ENCODE peak calls at places on chromosome 13, in four cellular contexts. H is fibroblast of lung, L is GM23338, K is HCT116. N is an unnamed sample.

GRCh38 chr13:22883961-22884360 is 296.8 kb upstream of the SGCG start:
- DNase-seq in H (no peak), L (no peak), K (no peak), N (no peak)

GRCh38 chr13:42174344-42175162 is 97.4 kb upstream of the AKAP11 start:
- DNase-seq in H (peak), L (peak), K (no peak), N (no peak)

GRCh38 chr13:31009166-31009565 is 76.7 kb downstream of the TEX26 start:
- DNase-seq in H (peak), L (no peak), K (no peak), N (no peak)

GRCh38 chr13:81480634-81481033 is 1139.7 kb upstream of the SPRY2 start:
- DNase-seq in H (no peak), L (no peak), K (no peak), N (peak)

GRCh38 chr13:84810781-84811180 is 928.5 kb upstream of the SLITRK1 start:
- DNase-seq in H (no peak), L (peak), K (no peak), N (no peak)

GRCh38 chr13:29991343-29991742 is 140.9 kb upstream of the UBL3 start:
- DNase-seq in H (peak), L (no peak), K (no peak), N (peak)

GRCh38 chr13:91381371-91381770 is 17.1 kb upstream of the GPC5 start:
- DNase-seq in H (peak), L (no peak), K (no peak), N (peak)

GRCh38 chr13:77502104-77502720 is 33.3 kb upstream of the SCEL start:
- DNase-seq in H (no peak), L (no peak), K (no peak), N (no peak)

GRCh38 chr13:110036060-110036459 is 249.7 kb upstream of the IRS2 start:
- DNase-seq in H (no peak), L (no peak), K (no peak), N (no peak)

GRCh38 chr13:40026741-40027140 is 371.3 kb downstream of the COG6 start:
- DNase-seq in H (no peak), L (no peak), K (no peak), N (no peak)

GRCh38 chr13:110677731-110678545 is 28.0 kb downstream of the CARS2 start:
- DNase-seq in H (peak), L (no peak), K (no peak), N (no peak)

GRCh38 chr13:73608731-73609485 is 525.3 kb downstream of the KLF12 start:
- DNase-seq in H (no peak), L (no peak), K (no peak), N (no peak)

GRCh38 chr13:110290811-110291210 is 16.1 kb downstream of the COL4A1 start:
- DNase-seq in H (no peak), L (no peak), K (no peak), N (no peak)

GRCh38 chr13:110209950-110210603 is 96.9 kb downstream of the COL4A1 start:
- DNase-seq in H (no peak), L (no peak), K (no peak), N (no peak)

GRCh38 chr13:98664047-98664446 is 87.1 kb upstream of the STK24 start:
- DNase-seq in H (peak), L (no peak), K (peak), N (peak)

GRCh38 chr13:98549006-98549727 is 27.7 kb downstream of the STK24 start:
- DNase-seq in H (peak), L (no peak), K (no peak), N (no peak)

GRCh38 chr13:47413112-47413511 is 516.3 kb upstream of the HTR2A start:
- DNase-seq in H (peak), L (no peak), K (no peak), N (no peak)

GRCh38 chr13:31595568-31595967 is 143.8 kb upstream of the RXFP2 start:
- DNase-seq in H (no peak), L (no peak), K (no peak), N (peak)

GRCh38 chr13:30108913-30109237 is 198.5 kb downstream of the KATNAL1 start:
- DNase-seq in H (no peak), L (no peak), K (no peak), N (no peak)

GRCh38 chr13:46211521-46212351 is at the start of gene LRRC63:
- DNase-seq in H (peak), L (peak), K (no peak), N (peak)
- TF ChIP-seq EZH2 in H (no peak), L (no peak), K (no peak), N (no peak)

GRCh38 chr13:50369646-50370045 is 354.4 kb downstream of the KCNRG start:
- DNase-seq in H (no peak), L (no peak), K (no peak), N (no peak)

GRCh38 chr13:50365300-50365682 is 350.0 kb downstream of the KCNRG start:
- DNase-seq in H (no peak), L (no peak), K (no peak), N (no peak)

GRCh38 chr13:50370303-50370950 is 355.2 kb downstream of the KCNRG start:
- DNase-seq in H (no peak), L (no peak), K (no peak), N (no peak)

GRCh38 chr13:50365683-50366391 is 350.6 kb downstream of the KCNRG start:
- DNase-seq in H (peak), L (no peak), K (no peak), N (no peak)

GRCh38 chr13:50366488-50367174 is 351.4 kb downstream of the KCNRG start:
- DNase-seq in H (no peak), L (no peak), K (no peak), N (no peak)
- TF ChIP-seq EZH2 in H (no peak), L (no peak), K (no peak), N (no peak)

DNA sequence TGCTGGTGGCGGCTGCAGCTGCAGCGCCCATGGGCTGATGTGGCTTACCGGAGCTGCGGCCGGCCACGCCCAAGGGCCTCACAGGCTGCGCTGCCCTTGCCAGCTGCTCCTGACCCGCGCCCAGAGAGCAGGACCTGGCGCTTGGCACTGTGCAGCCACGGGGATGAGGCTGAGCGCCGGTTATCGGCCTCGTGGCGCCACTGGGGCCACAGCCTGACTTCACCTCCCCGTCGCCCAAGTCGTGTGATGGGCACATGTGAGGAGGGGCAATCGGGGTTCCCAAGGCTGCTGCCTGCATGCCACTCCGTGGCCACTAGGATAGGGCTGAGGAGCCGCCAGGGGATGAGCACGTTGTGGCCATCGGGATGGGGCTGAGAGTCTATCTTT is 77.2 kb upstream of the PABPC3 start:
- DNase-seq in H (no peak), L (peak), K (no peak), N (no peak)
- TF ChIP-seq EZH2 in H (no peak), L (no peak), K (no peak), N (no peak)

DNA sequence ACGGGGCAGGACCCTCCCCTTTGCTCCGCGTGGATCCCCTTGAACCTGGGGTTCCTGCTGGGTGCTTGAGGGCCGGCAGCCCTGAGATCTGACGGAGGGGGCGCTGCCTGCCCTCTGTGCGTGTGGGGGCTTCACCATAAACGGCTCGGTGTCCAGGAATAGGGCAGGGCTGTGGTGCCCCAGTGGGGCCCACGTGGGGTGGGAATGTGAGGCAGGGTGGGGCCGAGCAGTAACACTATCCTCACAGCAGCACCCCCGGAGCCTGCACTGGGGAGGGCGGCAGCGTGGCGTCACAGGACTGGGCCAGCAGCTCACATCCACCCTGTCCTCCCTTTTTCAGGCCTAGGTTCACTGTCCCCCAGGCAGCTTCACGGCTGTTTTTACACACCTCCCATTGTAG is 38.0 kb downstream of the GAS6 start:
- DNase-seq in H (no peak), L (no peak), K (no peak), N (no peak)
- TF ChIP-seq EZH2 in H (no peak), L (no peak), K (no peak), N (no peak)

DNA sequence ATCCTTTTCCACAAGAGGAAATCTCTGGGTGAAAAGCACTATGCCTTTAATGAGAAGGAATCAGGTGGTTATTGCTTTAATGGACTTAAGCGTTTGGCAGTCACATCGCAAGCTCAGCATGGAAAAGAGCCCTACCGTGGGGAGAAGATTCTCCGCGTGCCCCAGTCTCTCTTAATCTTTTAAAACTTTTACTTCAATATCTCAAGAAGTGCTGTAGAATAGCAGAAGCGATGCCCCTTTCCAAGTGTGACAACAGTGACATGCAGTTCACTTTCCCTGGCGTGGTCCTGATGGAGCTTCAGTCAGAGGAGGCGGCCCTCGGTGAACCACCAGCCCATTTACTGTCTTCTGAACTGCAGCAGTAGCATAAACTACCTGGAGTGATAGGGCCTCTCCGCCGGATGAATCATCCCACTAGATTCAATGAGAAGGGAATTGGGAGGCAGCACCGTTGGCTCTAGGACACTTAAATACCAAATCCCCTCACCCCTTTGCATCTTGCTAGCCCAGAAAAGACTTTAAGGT is 112.7 kb upstream of the GPR12 start:
- DNase-seq in H (no peak), L (peak), K (no peak), N (no peak)
- TF ChIP-seq EZH2 in H (no peak), L (no peak), K (no peak), N (no peak)

GRCh38 chr13:71864094-71864980 is 2.7 kb downstream of the DACH1 start:
- DNase-seq in H (peak), L (peak), K (no peak), N (peak)

GRCh38 chr13:71865858-71866172 is 1.2 kb downstream of the DACH1 start:
- DNase-seq in H (peak), L (peak), K (no peak), N (peak)

GRCh38 chr13:71864981-71865857 is 1.8 kb downstream of the DACH1 start:
- DNase-seq in H (peak), L (peak), K (no peak), N (peak)

GRCh38 chr13:71867101-71867814 is at the start of gene DACH1:
- DNase-seq in H (peak), L (peak), K (no peak), N (peak)

DNA sequence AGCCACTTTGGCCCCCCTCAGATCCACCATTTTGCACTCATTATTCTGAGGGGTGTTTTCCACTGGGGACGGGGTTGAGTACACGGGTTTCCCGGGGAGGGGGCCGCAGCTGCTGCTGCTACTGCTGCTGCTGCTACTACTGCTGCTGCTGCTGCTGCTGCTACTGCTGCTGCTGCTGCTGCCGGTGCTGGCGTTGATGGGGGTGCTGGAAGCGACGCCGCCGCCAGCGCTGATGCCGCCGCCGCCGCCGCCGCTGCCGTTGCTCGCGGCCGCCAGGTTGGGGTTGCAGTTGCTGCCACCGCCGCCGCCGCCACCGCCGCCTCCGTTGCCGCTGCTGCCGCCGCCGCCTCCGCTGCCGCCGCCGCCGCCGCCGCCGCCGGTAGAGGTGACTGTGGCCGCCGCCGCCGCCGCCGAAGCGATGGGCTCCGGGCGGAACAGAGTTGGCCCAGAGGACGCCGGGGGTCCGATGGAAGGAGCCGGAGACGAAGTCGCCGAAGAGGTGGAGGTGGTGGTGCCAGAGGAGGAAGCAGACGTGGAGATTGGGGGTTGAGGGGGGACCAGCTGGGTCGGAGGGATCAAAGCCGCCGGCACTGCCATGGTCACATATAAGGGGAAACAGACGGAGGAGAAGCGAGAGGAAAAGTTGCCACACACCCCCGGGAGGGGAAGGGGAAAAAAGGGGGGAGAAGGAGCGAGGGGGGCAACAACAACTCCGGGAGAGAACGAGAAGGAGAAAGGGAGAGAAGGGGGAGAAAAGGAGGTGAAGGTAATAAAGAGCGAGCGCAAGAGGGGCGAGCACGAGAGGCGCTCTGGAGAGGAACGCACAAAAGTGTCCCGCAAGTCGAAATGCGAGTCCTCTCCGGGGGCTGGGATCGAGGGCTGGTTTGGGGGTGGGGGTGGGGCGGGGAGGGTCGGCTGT is 572 bp downstream of the DACH1 start:
- DNase-seq in H (peak), L (peak), K (no peak), N (peak)
- TF ChIP-seq EZH2 in H (no peak), L (peak), K (no peak), N (no peak)

GRCh38 chr13:112062047-112062618 is 4.8 kb upstream of the SOX1 start:
- DNase-seq in H (no peak), L (no peak), K (no peak), N (no peak)
- TF ChIP-seq EZH2 in H (no peak), L (peak), K (no peak), N (no peak)

DNA sequence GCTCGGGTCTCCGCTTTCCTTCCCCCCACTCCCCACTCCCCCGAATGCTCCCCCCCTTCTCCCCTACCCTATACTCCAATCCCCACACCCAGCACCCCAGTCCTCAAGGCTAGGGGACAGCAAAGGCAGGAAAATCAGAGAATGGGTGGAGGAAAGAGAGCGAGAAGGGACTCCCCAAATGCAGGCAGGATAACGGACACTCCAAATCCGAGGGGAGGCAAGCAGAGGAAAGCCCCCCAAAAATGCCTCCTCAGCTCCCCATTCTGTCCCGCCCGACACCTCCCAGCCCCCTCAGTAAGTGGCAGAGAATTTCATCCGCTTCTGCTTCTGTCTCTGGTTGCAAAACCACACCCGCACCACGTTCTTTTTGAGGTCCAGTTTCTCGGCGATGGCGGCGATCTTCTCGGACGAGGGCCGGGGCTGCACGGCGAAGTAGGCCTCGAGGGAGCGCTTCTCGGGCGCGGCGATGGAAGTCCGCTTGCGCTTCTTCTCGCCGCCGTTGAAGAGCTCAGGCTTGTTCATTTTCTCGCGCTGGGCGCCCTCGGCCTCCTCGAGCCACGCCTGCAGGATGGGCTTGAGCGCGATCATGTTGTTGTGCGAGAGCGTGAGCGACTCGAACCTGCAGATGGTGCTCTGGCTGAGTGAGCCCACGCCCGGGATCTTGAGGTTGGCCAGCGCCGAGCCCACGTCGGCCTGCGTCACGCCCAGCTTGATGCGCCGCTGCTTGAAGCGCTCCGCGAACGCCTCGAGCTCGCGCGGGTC is 2.0 kb downstream of the POU4F1 start:
- DNase-seq in H (peak), L (peak), K (no peak), N (peak)
- TF ChIP-seq EZH2 in H (peak), L (peak), K (no peak), N (peak)

GRCh38 chr13:99969934-99970760 is 1.4 kb downstream of the ZIC5 start:
- DNase-seq in H (peak), L (peak), K (peak), N (peak)
- TF ChIP-seq EZH2 in H (peak), L (peak), K (no peak), N (no peak)

DNA sequence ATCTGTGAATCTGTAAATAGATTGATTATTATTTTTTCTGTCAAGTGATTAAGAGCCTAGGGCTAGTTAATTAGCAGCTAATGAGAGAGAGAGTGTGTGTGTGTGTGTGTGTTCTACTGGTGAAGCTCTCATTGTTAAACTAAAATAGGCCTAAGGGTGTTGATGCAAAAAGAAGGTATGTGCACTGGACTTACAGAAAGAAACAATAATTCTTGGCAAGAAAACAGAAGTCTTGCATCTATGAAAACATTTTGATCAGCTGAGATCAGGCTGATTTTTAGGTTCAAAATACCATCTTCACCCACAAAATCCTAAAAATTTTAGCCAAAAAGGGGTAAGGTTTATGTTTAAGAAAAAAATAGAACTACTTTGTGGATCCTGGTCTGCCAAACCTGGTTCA is 106.5 kb downstream of the POSTN start:
- DNase-seq in H (peak), L (no peak), K (no peak), N (no peak)
- TF ChIP-seq EZH2 in H (no peak), L (no peak), K (no peak), N (no peak)

N was measured in A673.